ENCODE peak calls at places on chromosomes 16 and 17, in nine cellular contexts. One of them, this sample, is unnamed.

GRCh38 chr17:41176744-41177387 is 1.2 kb downstream of the KRTAP4-2 start:
- DNase-seq in stimulated activated CD8-positive, alpha-beta memory T cell treated with anti-CD3 and anti-CD28 coated beads, Interleukin-4, amount 100 ng/mL, for 1 hour: no peak
- DNase-seq in cerebellar cortex: no peak
- DNase-seq in transverse colon: no peak
- DNase-seq in colonic mucosa: no peak
- DNase-seq in NCI-H1417 treated with DMSO at 0.1 percent for 48 hours: no peak
- DNase-seq in thyroid gland: no peak
- DNase-seq in prostate gland: no peak
- DNase-seq in bronchial epithelial cell: no peak
- DNase-seq in this sample: no peak

GRCh38 chr17:46949291-46950174 is 26.6 kb downstream of the GOSR2 start:
- DNase-seq in stimulated activated CD8-positive, alpha-beta memory T cell treated with anti-CD3 and anti-CD28 coated beads, Interleukin-4, amount 100 ng/mL, for 1 hour: no peak
- DNase-seq in cerebellar cortex: peak
- DNase-seq in transverse colon: no peak
- DNase-seq in colonic mucosa: no peak
- DNase-seq in NCI-H1417 treated with DMSO at 0.1 percent for 48 hours: no peak
- DNase-seq in thyroid gland: no peak
- DNase-seq in prostate gland: no peak
- DNase-seq in bronchial epithelial cell: peak
- DNase-seq in this sample: no peak

GRCh38 chr16:21088646-21089538 is 61.8 kb downstream of the DNAH3 start:
- DNase-seq in stimulated activated CD8-positive, alpha-beta memory T cell treated with anti-CD3 and anti-CD28 coated beads, Interleukin-4, amount 100 ng/mL, for 1 hour: no peak
- DNase-seq in cerebellar cortex: no peak
- DNase-seq in transverse colon: no peak
- DNase-seq in colonic mucosa: no peak
- DNase-seq in NCI-H1417 treated with DMSO at 0.1 percent for 48 hours: no peak
- DNase-seq in thyroid gland: no peak
- DNase-seq in prostate gland: no peak
- DNase-seq in bronchial epithelial cell: peak
- DNase-seq in this sample: no peak

GRCh38 chr17:16976686-16977550 is 5.0 kb upstream of the TNFRSF13B start:
- DNase-seq in stimulated activated CD8-positive, alpha-beta memory T cell treated with anti-CD3 and anti-CD28 coated beads, Interleukin-4, amount 100 ng/mL, for 1 hour: no peak
- DNase-seq in cerebellar cortex: no peak
- DNase-seq in transverse colon: no peak
- DNase-seq in colonic mucosa: no peak
- DNase-seq in NCI-H1417 treated with DMSO at 0.1 percent for 48 hours: no peak
- DNase-seq in thyroid gland: no peak
- DNase-seq in prostate gland: no peak
- DNase-seq in bronchial epithelial cell: no peak
- DNase-seq in this sample: no peak

GRCh38 chr17:49755681-49756283 is 8.1 kb downstream of the FAM117A start:
- DNase-seq in stimulated activated CD8-positive, alpha-beta memory T cell treated with anti-CD3 and anti-CD28 coated beads, Interleukin-4, amount 100 ng/mL, for 1 hour: no peak
- DNase-seq in cerebellar cortex: peak
- DNase-seq in transverse colon: no peak
- DNase-seq in colonic mucosa: no peak
- DNase-seq in NCI-H1417 treated with DMSO at 0.1 percent for 48 hours: no peak
- DNase-seq in thyroid gland: peak
- DNase-seq in prostate gland: no peak
- DNase-seq in bronchial epithelial cell: no peak
- DNase-seq in this sample: no peak

GRCh38 chr17:40978752-40979151 is 5.4 kb downstream of the KRT40 start:
- DNase-seq in stimulated activated CD8-positive, alpha-beta memory T cell treated with anti-CD3 and anti-CD28 coated beads, Interleukin-4, amount 100 ng/mL, for 1 hour: no peak
- DNase-seq in cerebellar cortex: no peak
- DNase-seq in transverse colon: no peak
- DNase-seq in colonic mucosa: no peak
- DNase-seq in NCI-H1417 treated with DMSO at 0.1 percent for 48 hours: no peak
- DNase-seq in thyroid gland: peak
- DNase-seq in prostate gland: no peak
- DNase-seq in bronchial epithelial cell: peak
- DNase-seq in this sample: no peak

GRCh38 chr17:29251969-29252866 is 5.6 kb downstream of the CRYBA1 start:
- DNase-seq in stimulated activated CD8-positive, alpha-beta memory T cell treated with anti-CD3 and anti-CD28 coated beads, Interleukin-4, amount 100 ng/mL, for 1 hour: no peak
- DNase-seq in cerebellar cortex: peak
- DNase-seq in transverse colon: no peak
- DNase-seq in colonic mucosa: no peak
- DNase-seq in NCI-H1417 treated with DMSO at 0.1 percent for 48 hours: no peak
- DNase-seq in thyroid gland: no peak
- DNase-seq in prostate gland: no peak
- DNase-seq in bronchial epithelial cell: no peak
- DNase-seq in this sample: no peak

GRCh38 chr16:55534773-55535172 is 25.9 kb downstream of the LPCAT2 start:
- DNase-seq in stimulated activated CD8-positive, alpha-beta memory T cell treated with anti-CD3 and anti-CD28 coated beads, Interleukin-4, amount 100 ng/mL, for 1 hour: no peak
- DNase-seq in cerebellar cortex: no peak
- DNase-seq in transverse colon: no peak
- DNase-seq in colonic mucosa: no peak
- DNase-seq in NCI-H1417 treated with DMSO at 0.1 percent for 48 hours: no peak
- DNase-seq in thyroid gland: no peak
- DNase-seq in prostate gland: no peak
- DNase-seq in bronchial epithelial cell: peak
- DNase-seq in this sample: no peak

GRCh38 chr17:74430706-74431567 is 951 bp upstream of the GPRC5C start:
- DNase-seq in stimulated activated CD8-positive, alpha-beta memory T cell treated with anti-CD3 and anti-CD28 coated beads, Interleukin-4, amount 100 ng/mL, for 1 hour: no peak
- DNase-seq in cerebellar cortex: peak
- DNase-seq in transverse colon: peak
- DNase-seq in colonic mucosa: peak
- DNase-seq in NCI-H1417 treated with DMSO at 0.1 percent for 48 hours: peak
- DNase-seq in thyroid gland: peak
- DNase-seq in prostate gland: peak
- DNase-seq in bronchial epithelial cell: peak
- DNase-seq in this sample: peak

GRCh38 chr17:33602981-33603380 is 309.9 kb upstream of the ASIC2 start:
- DNase-seq in stimulated activated CD8-positive, alpha-beta memory T cell treated with anti-CD3 and anti-CD28 coated beads, Interleukin-4, amount 100 ng/mL, for 1 hour: no peak
- DNase-seq in cerebellar cortex: no peak
- DNase-seq in transverse colon: no peak
- DNase-seq in colonic mucosa: no peak
- DNase-seq in NCI-H1417 treated with DMSO at 0.1 percent for 48 hours: no peak
- DNase-seq in thyroid gland: no peak
- DNase-seq in prostate gland: no peak
- DNase-seq in bronchial epithelial cell: no peak
- DNase-seq in this sample: no peak

GRCh38 chr16:87583453-87584131 is 18.7 kb upstream of the JPH3 start:
- DNase-seq in stimulated activated CD8-positive, alpha-beta memory T cell treated with anti-CD3 and anti-CD28 coated beads, Interleukin-4, amount 100 ng/mL, for 1 hour: no peak
- DNase-seq in cerebellar cortex: no peak
- DNase-seq in transverse colon: no peak
- DNase-seq in colonic mucosa: no peak
- DNase-seq in NCI-H1417 treated with DMSO at 0.1 percent for 48 hours: no peak
- DNase-seq in thyroid gland: no peak
- DNase-seq in prostate gland: no peak
- DNase-seq in bronchial epithelial cell: no peak
- DNase-seq in this sample: no peak

GRCh38 chr16:65154321-65154720 is 32.5 kb upstream of the CDH11 start:
- DNase-seq in stimulated activated CD8-positive, alpha-beta memory T cell treated with anti-CD3 and anti-CD28 coated beads, Interleukin-4, amount 100 ng/mL, for 1 hour: no peak
- DNase-seq in cerebellar cortex: no peak
- DNase-seq in transverse colon: no peak
- DNase-seq in colonic mucosa: no peak
- DNase-seq in NCI-H1417 treated with DMSO at 0.1 percent for 48 hours: no peak
- DNase-seq in thyroid gland: no peak
- DNase-seq in prostate gland: no peak
- DNase-seq in bronchial epithelial cell: no peak
- DNase-seq in this sample: no peak

GRCh38 chr17:12040478-12040877 is 19.8 kb downstream of the MAP2K4 start:
- DNase-seq in stimulated activated CD8-positive, alpha-beta memory T cell treated with anti-CD3 and anti-CD28 coated beads, Interleukin-4, amount 100 ng/mL, for 1 hour: no peak
- DNase-seq in cerebellar cortex: no peak
- DNase-seq in transverse colon: no peak
- DNase-seq in colonic mucosa: no peak
- DNase-seq in NCI-H1417 treated with DMSO at 0.1 percent for 48 hours: no peak
- DNase-seq in thyroid gland: no peak
- DNase-seq in prostate gland: no peak
- DNase-seq in bronchial epithelial cell: peak
- DNase-seq in this sample: no peak

GRCh38 chr17:7237761-7238417 is 1.4 kb downstream of the PHF23 start:
- DNase-seq in stimulated activated CD8-positive, alpha-beta memory T cell treated with anti-CD3 and anti-CD28 coated beads, Interleukin-4, amount 100 ng/mL, for 1 hour: peak
- DNase-seq in cerebellar cortex: peak
- DNase-seq in transverse colon: peak
- DNase-seq in colonic mucosa: peak
- DNase-seq in NCI-H1417 treated with DMSO at 0.1 percent for 48 hours: no peak
- DNase-seq in thyroid gland: peak
- DNase-seq in prostate gland: peak
- DNase-seq in bronchial epithelial cell: no peak
- DNase-seq in this sample: no peak

GRCh38 chr16:50038756-50039529 is 13.9 kb downstream of the CNEP1R1 start:
- DNase-seq in stimulated activated CD8-positive, alpha-beta memory T cell treated with anti-CD3 and anti-CD28 coated beads, Interleukin-4, amount 100 ng/mL, for 1 hour: no peak
- DNase-seq in cerebellar cortex: no peak
- DNase-seq in transverse colon: peak
- DNase-seq in colonic mucosa: peak
- DNase-seq in NCI-H1417 treated with DMSO at 0.1 percent for 48 hours: no peak
- DNase-seq in thyroid gland: peak
- DNase-seq in prostate gland: no peak
- DNase-seq in bronchial epithelial cell: no peak
- DNase-seq in this sample: no peak

GRCh38 chr17:49404371-49404770 is 10.3 kb downstream of the PHB1 start:
- DNase-seq in stimulated activated CD8-positive, alpha-beta memory T cell treated with anti-CD3 and anti-CD28 coated beads, Interleukin-4, amount 100 ng/mL, for 1 hour: no peak
- DNase-seq in cerebellar cortex: no peak
- DNase-seq in transverse colon: no peak
- DNase-seq in colonic mucosa: no peak
- DNase-seq in NCI-H1417 treated with DMSO at 0.1 percent for 48 hours: no peak
- DNase-seq in thyroid gland: no peak
- DNase-seq in prostate gland: no peak
- DNase-seq in bronchial epithelial cell: no peak
- DNase-seq in this sample: no peak

GRCh38 chr16:86865866-86866675 is 287.7 kb downstream of the FOXL1 start:
- DNase-seq in stimulated activated CD8-positive, alpha-beta memory T cell treated with anti-CD3 and anti-CD28 coated beads, Interleukin-4, amount 100 ng/mL, for 1 hour: no peak
- DNase-seq in cerebellar cortex: peak
- DNase-seq in transverse colon: no peak
- DNase-seq in colonic mucosa: no peak
- DNase-seq in NCI-H1417 treated with DMSO at 0.1 percent for 48 hours: no peak
- DNase-seq in thyroid gland: peak
- DNase-seq in prostate gland: no peak
- DNase-seq in bronchial epithelial cell: no peak
- DNase-seq in this sample: no peak

GRCh38 chr16:24612656-24613055 is 73.3 kb downstream of the RBBP6 start:
- DNase-seq in stimulated activated CD8-positive, alpha-beta memory T cell treated with anti-CD3 and anti-CD28 coated beads, Interleukin-4, amount 100 ng/mL, for 1 hour: no peak
- DNase-seq in cerebellar cortex: no peak
- DNase-seq in transverse colon: no peak
- DNase-seq in colonic mucosa: no peak
- DNase-seq in NCI-H1417 treated with DMSO at 0.1 percent for 48 hours: no peak
- DNase-seq in thyroid gland: no peak
- DNase-seq in prostate gland: no peak
- DNase-seq in bronchial epithelial cell: no peak
- DNase-seq in this sample: no peak

GRCh38 chr16:76926595-76926994 is 264.4 kb upstream of the MON1B start:
- DNase-seq in stimulated activated CD8-positive, alpha-beta memory T cell treated with anti-CD3 and anti-CD28 coated beads, Interleukin-4, amount 100 ng/mL, for 1 hour: no peak
- DNase-seq in cerebellar cortex: no peak
- DNase-seq in transverse colon: no peak
- DNase-seq in colonic mucosa: no peak
- DNase-seq in NCI-H1417 treated with DMSO at 0.1 percent for 48 hours: no peak
- DNase-seq in thyroid gland: no peak
- DNase-seq in prostate gland: no peak
- DNase-seq in bronchial epithelial cell: no peak
- DNase-seq in this sample: no peak

GRCh38 chr17:31052187-31052889 is 42.4 kb upstream of the NF1 start:
- DNase-seq in stimulated activated CD8-positive, alpha-beta memory T cell treated with anti-CD3 and anti-CD28 coated beads, Interleukin-4, amount 100 ng/mL, for 1 hour: no peak
- DNase-seq in cerebellar cortex: no peak
- DNase-seq in transverse colon: no peak
- DNase-seq in colonic mucosa: no peak
- DNase-seq in NCI-H1417 treated with DMSO at 0.1 percent for 48 hours: no peak
- DNase-seq in thyroid gland: peak
- DNase-seq in prostate gland: peak
- DNase-seq in bronchial epithelial cell: peak
- DNase-seq in this sample: no peak

GRCh38 chr16:51542856-51543510 is 391.9 kb upstream of the SALL1 start:
- DNase-seq in stimulated activated CD8-positive, alpha-beta memory T cell treated with anti-CD3 and anti-CD28 coated beads, Interleukin-4, amount 100 ng/mL, for 1 hour: no peak
- DNase-seq in cerebellar cortex: no peak
- DNase-seq in transverse colon: no peak
- DNase-seq in colonic mucosa: no peak
- DNase-seq in NCI-H1417 treated with DMSO at 0.1 percent for 48 hours: no peak
- DNase-seq in thyroid gland: peak
- DNase-seq in prostate gland: no peak
- DNase-seq in bronchial epithelial cell: no peak
- DNase-seq in this sample: no peak

GRCh38 chr16:22674832-22675191 is 139.2 kb upstream of the HS3ST2 start:
- DNase-seq in stimulated activated CD8-positive, alpha-beta memory T cell treated with anti-CD3 and anti-CD28 coated beads, Interleukin-4, amount 100 ng/mL, for 1 hour: no peak
- DNase-seq in cerebellar cortex: no peak
- DNase-seq in transverse colon: no peak
- DNase-seq in colonic mucosa: no peak
- DNase-seq in NCI-H1417 treated with DMSO at 0.1 percent for 48 hours: no peak
- DNase-seq in thyroid gland: no peak
- DNase-seq in prostate gland: no peak
- DNase-seq in bronchial epithelial cell: no peak
- DNase-seq in this sample: no peak

This sample was measured in substantia nigra.